ENCODE peak calls at places on chromosome 3, in five cellular contexts. C, J, U, D and X are unnamed samples.
A peak's percentile ranks its signal among the peaks of the same experiment; 100 is the strongest.

GRCh38 chr3:65893631-65894030 is 145.1 kb downstream of the MAGI1 start:
- DNase-seq in C (no peak), J (no peak), U (no peak), D (no peak), X (no peak)

GRCh38 chr3:14573706-14574105 is 33.6 kb upstream of the GRIP2 start:
- DNase-seq in C (no peak), J (no peak), U (no peak), D (no peak), X (no peak)

GRCh38 chr3:195352895-195353488 is 82.0 kb upstream of the XXYLT1 start:
- DNase-seq in C (peak; percentile 51), J (no peak), U (no peak), D (no peak), X (no peak)

GRCh38 chr3:61594978-61595687 is 33.8 kb downstream of the PTPRG start:
- DNase-seq in C (peak; percentile 13), J (no peak), U (no peak), D (no peak), X (no peak)

GRCh38 chr3:89025185-89025584 is 82.2 kb upstream of the EPHA3 start:
- DNase-seq in C (peak; percentile 67), J (no peak), U (no peak), D (no peak), X (no peak)

GRCh38 chr3:100163787-100164186 is 49.5 kb upstream of the FILIP1L start:
- DNase-seq in C (no peak), J (no peak), U (no peak), D (no peak), X (no peak)

GRCh38 chr3:51024765-51025681 is 350.3 kb downstream of the DOCK3 start:
- DNase-seq in C (peak; percentile 4), J (peak; percentile 39), U (peak; percentile 42), D (peak; percentile 57), X (no peak)

GRCh38 chr3:74121761-74122160 is 492.7 kb downstream of the CNTN3 start:
- DNase-seq in C (no peak), J (no peak), U (no peak), D (no peak), X (no peak)

GRCh38 chr3:47098910-47099309 is 65.0 kb downstream of the SETD2 start:
- DNase-seq in C (no peak), J (no peak), U (no peak), D (no peak), X (no peak)

GRCh38 chr3:170467560-170467959 is 48.9 kb downstream of the CLDN11 start:
- DNase-seq in C (no peak), J (no peak), U (no peak), D (no peak), X (no peak)

GRCh38 chr3:30112904-30113484 is 493.4 kb upstream of the TGFBR2 start:
- DNase-seq in C (peak; percentile 6), J (no peak), U (no peak), D (no peak), X (no peak)

GRCh38 chr3:177145954-177146353 is 51.3 kb downstream of the TBL1XR1 start:
- DNase-seq in C (no peak), J (no peak), U (no peak), D (no peak), X (no peak)

GRCh38 chr3:12929801-12930200 is 88.4 kb upstream of the RPL32 start:
- DNase-seq in C (no peak), J (no peak), U (no peak), D (no peak), X (no peak)

GRCh38 chr3:33858131-33858530 is 59.7 kb downstream of the PDCD6IP start:
- DNase-seq in C (no peak), J (no peak), U (no peak), D (no peak), X (no peak)

GRCh38 chr3:150462108-150462507 is 54.0 kb downstream of the TSC22D2 start:
- DNase-seq in C (no peak), J (no peak), U (no peak), D (no peak), X (no peak)